ENCODE peak calls at places on chromosome 10, in four cellular contexts. M, Y, U and D are unnamed samples.

GRCh38 chr10:7846591-7846990 is 28.3 kb downstream of the TAF3 start:
- DNase-seq in M (no peak), Y (no peak), U (no peak), D (no peak)

GRCh38 chr10:10626734-10627133 is 390.9 kb upstream of the CELF2 start:
- DNase-seq in M (no peak), Y (no peak), U (no peak), D (no peak)

GRCh38 chr10:97400665-97401454 is at the start of gene RRP12:
- DNase-seq in M (peak), Y (no peak), U (peak), D (peak)

GRCh38 chr10:5666324-5667220 is at the start of gene ASB13:
- DNase-seq in M (peak), Y (no peak), U (peak), D (no peak)

GRCh38 chr10:96588060-96588554 is 1.3 kb upstream of the TM9SF3 start:
- DNase-seq in M (no peak), Y (no peak), U (no peak), D (no peak)

GRCh38 chr10:103153302-103153759 is 39.7 kb downstream of the NT5C2 start:
- DNase-seq in M (no peak), Y (no peak), U (no peak), D (no peak)

GRCh38 chr10:97549587-97550322 is 22.8 kb upstream of the ANKRD2 start:
- DNase-seq in M (peak), Y (no peak), U (peak), D (no peak)

GRCh38 chr10:49290131-49290530 is 8.8 kb upstream of the C10orf71 start:
- DNase-seq in M (no peak), Y (no peak), U (no peak), D (no peak)

GRCh38 chr10:124665091-124665490 is 79.1 kb downstream of the FAM53B start:
- DNase-seq in M (no peak), Y (no peak), U (no peak), D (no peak)

GRCh38 chr10:11787374-11787773 is 35.8 kb upstream of the PROSER2 start:
- DNase-seq in M (no peak), Y (no peak), U (no peak), D (no peak)

GRCh38 chr10:31456463-31456862 is 137.4 kb downstream of the ZEB1 start:
- DNase-seq in M (no peak), Y (no peak), U (no peak), D (no peak)

GRCh38 chr10:29160110-29160669 is 128.7 kb upstream of the LYZL1 start:
- DNase-seq in M (no peak), Y (no peak), U (no peak), D (peak)

GRCh38 chr10:75708060-75708459 is 276.6 kb downstream of the LRMDA start:
- DNase-seq in M (no peak), Y (no peak), U (no peak), D (no peak)

GRCh38 chr10:68096913-68097509 is 12.3 kb upstream of the MYPN start:
- DNase-seq in M (no peak), Y (no peak), U (peak), D (no peak)

GRCh38 chr10:43739171-43739570 is 90.5 kb upstream of the ZNF32 start:
- DNase-seq in M (no peak), Y (no peak), U (no peak), D (no peak)

GRCh38 chr10:114753126-114753525 is 68.5 kb upstream of the FHIP2A start:
- DNase-seq in M (no peak), Y (no peak), U (no peak), D (no peak)

GRCh38 chr10:102605712-102606111 is 38.6 kb upstream of the TRIM8 start:
- DNase-seq in M (no peak), Y (no peak), U (no peak), D (no peak)

GRCh38 chr10:22434521-22434920 is 89.2 kb downstream of the SPAG6 start:
- DNase-seq in M (no peak), Y (no peak), U (no peak), D (no peak)

GRCh38 chr10:104589871-104590270 is 51.2 kb upstream of the SORCS3 start:
- DNase-seq in M (no peak), Y (no peak), U (no peak), D (no peak)

GRCh38 chr10:46229144-46229563 is 57.6 kb upstream of the ANTXRL start:
- DNase-seq in M (peak), Y (no peak), U (peak), D (no peak)

GRCh38 chr10:15712903-15713302 is 6.8 kb downstream of the ITGA8 start:
- DNase-seq in M (no peak), Y (no peak), U (no peak), D (no peak)

GRCh38 chr10:131899695-131900349 is 986 bp upstream of the PPP2R2D start:
- DNase-seq in M (no peak), Y (no peak), U (peak), D (no peak)

GRCh38 chr10:2980791-2981360 is 86.5 kb upstream of the PFKP start:
- DNase-seq in M (no peak), Y (no peak), U (no peak), D (no peak)

GRCh38 chr10:17046989-17047388 is 82.6 kb downstream of the CUBN start:
- DNase-seq in M (no peak), Y (no peak), U (no peak), D (no peak)

GRCh38 chr10:102416181-102417094 is 2.1 kb downstream of the PSD start:
- DNase-seq in M (no peak), Y (no peak), U (peak), D (no peak)

GRCh38 chr10:29329420-29329819 is 40.5 kb downstream of the LYZL1 start:
- DNase-seq in M (no peak), Y (no peak), U (no peak), D (no peak)

GRCh38 chr10:105192146-105192545 is 551.1 kb downstream of the SORCS3 start:
- DNase-seq in M (no peak), Y (no peak), U (no peak), D (no peak)

GRCh38 chr10:31261502-31262311 is 57.3 kb upstream of the ZEB1 start:
- DNase-seq in M (no peak), Y (no peak), U (no peak), D (no peak)